ENCODE peak calls at places on chromosomes 5 and 9, in nine cellular contexts. One of them, this sample, is unnamed.

GRCh38 chr5:91212336-91213092 is 170.6 kb downstream of the ARRDC3 start:
- DNase-seq in stomach: no peak
- DNase-seq in ELR: peak; percentile 67
- DNase-seq in NCI-H1105: no peak
- DNase-seq in osteocyte: no peak
- DNase-seq in heart left ventricle: no peak
- DNase-seq in kidney epithelial cell: peak; percentile 44
- DNase-seq in naive thymus-derived CD8-positive, alpha-beta T cell: no peak
- DNase-seq in fibroblast of lung: peak; percentile 92
- DNase-seq in this sample: no peak

GRCh38 chr9:69502671-69503301 is 169.4 kb downstream of the APBA1 start:
- DNase-seq in stomach: no peak
- DNase-seq in ELR: peak; percentile 8
- DNase-seq in NCI-H1105: no peak
- DNase-seq in osteocyte: no peak
- DNase-seq in heart left ventricle: no peak
- DNase-seq in kidney epithelial cell: no peak
- DNase-seq in naive thymus-derived CD8-positive, alpha-beta T cell: no peak
- DNase-seq in fibroblast of lung: peak; percentile 57
- DNase-seq in this sample: no peak

GRCh38 chr5:16578474-16578883 is 38.3 kb downstream of the RETREG1 start:
- DNase-seq in stomach: no peak
- DNase-seq in ELR: no peak
- DNase-seq in NCI-H1105: no peak
- DNase-seq in osteocyte: peak; percentile 36
- DNase-seq in heart left ventricle: no peak
- DNase-seq in kidney epithelial cell: no peak
- DNase-seq in naive thymus-derived CD8-positive, alpha-beta T cell: no peak
- DNase-seq in fibroblast of lung: peak; percentile 25
- DNase-seq in this sample: no peak

GRCh38 chr9:130852801-130853200 is 17.7 kb downstream of the ABL1 start:
- DNase-seq in stomach: no peak
- DNase-seq in ELR: no peak
- DNase-seq in NCI-H1105: no peak
- DNase-seq in osteocyte: no peak
- DNase-seq in heart left ventricle: no peak
- DNase-seq in kidney epithelial cell: no peak
- DNase-seq in naive thymus-derived CD8-positive, alpha-beta T cell: no peak
- DNase-seq in fibroblast of lung: no peak
- DNase-seq in this sample: no peak

GRCh38 chr5:143200781-143201398 is 202.6 kb downstream of the NR3C1 start:
- DNase-seq in stomach: no peak
- DNase-seq in ELR: peak; percentile 57
- DNase-seq in NCI-H1105: peak; percentile 34
- DNase-seq in osteocyte: no peak
- DNase-seq in heart left ventricle: peak; percentile 65
- DNase-seq in kidney epithelial cell: peak; percentile 48
- DNase-seq in naive thymus-derived CD8-positive, alpha-beta T cell: no peak
- DNase-seq in fibroblast of lung: peak; percentile 94
- DNase-seq in this sample: peak; percentile 86

GRCh38 chr5:91048073-91048472 is 335.0 kb downstream of the ARRDC3 start:
- DNase-seq in stomach: no peak
- DNase-seq in ELR: no peak
- DNase-seq in NCI-H1105: no peak
- DNase-seq in osteocyte: no peak
- DNase-seq in heart left ventricle: no peak
- DNase-seq in kidney epithelial cell: no peak
- DNase-seq in naive thymus-derived CD8-positive, alpha-beta T cell: no peak
- DNase-seq in fibroblast of lung: no peak
- DNase-seq in this sample: no peak

GRCh38 chr5:89457411-89458329 is 574.7 kb upstream of the MEF2C start:
- DNase-seq in stomach: no peak
- DNase-seq in ELR: peak; percentile 30
- DNase-seq in NCI-H1105: peak; percentile 8
- DNase-seq in osteocyte: no peak
- DNase-seq in heart left ventricle: peak; percentile 69
- DNase-seq in kidney epithelial cell: peak; percentile 47
- DNase-seq in naive thymus-derived CD8-positive, alpha-beta T cell: no peak
- DNase-seq in fibroblast of lung: peak; percentile 85
- DNase-seq in this sample: peak; percentile 16

GRCh38 chr5:72326298-72326649 is 6.1 kb downstream of the PTCD2 start:
- DNase-seq in stomach: no peak
- DNase-seq in ELR: no peak
- DNase-seq in NCI-H1105: no peak
- DNase-seq in osteocyte: no peak
- DNase-seq in heart left ventricle: no peak
- DNase-seq in kidney epithelial cell: no peak
- DNase-seq in naive thymus-derived CD8-positive, alpha-beta T cell: no peak
- DNase-seq in fibroblast of lung: no peak
- DNase-seq in this sample: no peak

GRCh38 chr5:963673-964531 is 44.7 kb upstream of the NKD2 start:
- DNase-seq in stomach: no peak
- DNase-seq in ELR: peak; percentile 18
- DNase-seq in NCI-H1105: no peak
- DNase-seq in osteocyte: peak; percentile 73
- DNase-seq in heart left ventricle: peak; percentile 54
- DNase-seq in kidney epithelial cell: peak; percentile 14
- DNase-seq in naive thymus-derived CD8-positive, alpha-beta T cell: peak; percentile 64
- DNase-seq in fibroblast of lung: peak; percentile 52
- DNase-seq in this sample: no peak

GRCh38 chr5:13248236-13248635 is 696.3 kb downstream of the DNAH5 start:
- DNase-seq in stomach: no peak
- DNase-seq in ELR: no peak
- DNase-seq in NCI-H1105: no peak
- DNase-seq in osteocyte: no peak
- DNase-seq in heart left ventricle: no peak
- DNase-seq in kidney epithelial cell: no peak
- DNase-seq in naive thymus-derived CD8-positive, alpha-beta T cell: no peak
- DNase-seq in fibroblast of lung: peak; percentile 58
- DNase-seq in this sample: no peak

GRCh38 chr5:109452661-109453060 is 42.9 kb upstream of the PJA2 start:
- DNase-seq in stomach: no peak
- DNase-seq in ELR: no peak
- DNase-seq in NCI-H1105: no peak
- DNase-seq in osteocyte: no peak
- DNase-seq in heart left ventricle: no peak
- DNase-seq in kidney epithelial cell: no peak
- DNase-seq in naive thymus-derived CD8-positive, alpha-beta T cell: no peak
- DNase-seq in fibroblast of lung: peak; percentile 47
- DNase-seq in this sample: no peak

GRCh38 chr9:69319324-69320040 is 5.5 kb upstream of the ENTREP1 start:
- DNase-seq in stomach: no peak
- DNase-seq in ELR: no peak
- DNase-seq in NCI-H1105: no peak
- DNase-seq in osteocyte: no peak
- DNase-seq in heart left ventricle: no peak
- DNase-seq in kidney epithelial cell: no peak
- DNase-seq in naive thymus-derived CD8-positive, alpha-beta T cell: no peak
- DNase-seq in fibroblast of lung: no peak
- DNase-seq in this sample: no peak

GRCh38 chr9:95058795-95059386 is 258.6 kb downstream of the FANCC start:
- DNase-seq in stomach: no peak
- DNase-seq in ELR: no peak
- DNase-seq in NCI-H1105: no peak
- DNase-seq in osteocyte: no peak
- DNase-seq in heart left ventricle: no peak
- DNase-seq in kidney epithelial cell: no peak
- DNase-seq in naive thymus-derived CD8-positive, alpha-beta T cell: no peak
- DNase-seq in fibroblast of lung: peak; percentile 60
- DNase-seq in this sample: no peak

GRCh38 chr5:17918373-17919104 is 284.3 kb downstream of the TAF11L14 start:
- DNase-seq in stomach: no peak
- DNase-seq in ELR: no peak
- DNase-seq in NCI-H1105: no peak
- DNase-seq in osteocyte: no peak
- DNase-seq in heart left ventricle: no peak
- DNase-seq in kidney epithelial cell: no peak
- DNase-seq in naive thymus-derived CD8-positive, alpha-beta T cell: no peak
- DNase-seq in fibroblast of lung: peak; percentile 7
- DNase-seq in this sample: no peak

GRCh38 chr9:32526042-32526706 is at the start of gene RIGI:
- DNase-seq in stomach: peak; percentile 94
- DNase-seq in ELR: peak; percentile 98
- DNase-seq in NCI-H1105: peak; percentile 70
- DNase-seq in osteocyte: peak; percentile 94
- DNase-seq in heart left ventricle: peak; percentile 93
- DNase-seq in kidney epithelial cell: peak; percentile 77
- DNase-seq in naive thymus-derived CD8-positive, alpha-beta T cell: peak; percentile 77
- DNase-seq in fibroblast of lung: peak; percentile 93
- DNase-seq in this sample: peak; percentile 80

GRCh38 chr9:33329996-33330395 is 39.7 kb downstream of the NFX1 start:
- DNase-seq in stomach: no peak
- DNase-seq in ELR: peak; percentile 85
- DNase-seq in NCI-H1105: no peak
- DNase-seq in osteocyte: no peak
- DNase-seq in heart left ventricle: no peak
- DNase-seq in kidney epithelial cell: no peak
- DNase-seq in naive thymus-derived CD8-positive, alpha-beta T cell: no peak
- DNase-seq in fibroblast of lung: peak; percentile 63
- DNase-seq in this sample: peak; percentile 65

GRCh38 chr9:19473605-19474004 is 64.8 kb downstream of the ACER2 start:
- DNase-seq in stomach: no peak
- DNase-seq in ELR: no peak
- DNase-seq in NCI-H1105: no peak
- DNase-seq in osteocyte: no peak
- DNase-seq in heart left ventricle: no peak
- DNase-seq in kidney epithelial cell: no peak
- DNase-seq in naive thymus-derived CD8-positive, alpha-beta T cell: no peak
- DNase-seq in fibroblast of lung: no peak
- DNase-seq in this sample: no peak

GRCh38 chr9:13445123-13445522 is 165.6 kb upstream of the MPDZ start:
- DNase-seq in stomach: no peak
- DNase-seq in ELR: no peak
- DNase-seq in NCI-H1105: no peak
- DNase-seq in osteocyte: no peak
- DNase-seq in heart left ventricle: peak; percentile 17
- DNase-seq in kidney epithelial cell: no peak
- DNase-seq in naive thymus-derived CD8-positive, alpha-beta T cell: no peak
- DNase-seq in fibroblast of lung: peak; percentile 27
- DNase-seq in this sample: no peak

GRCh38 chr5:178651046-178651810 is 24.4 kb upstream of the CLK4 start:
- DNase-seq in stomach: no peak
- DNase-seq in ELR: peak; percentile 71
- DNase-seq in NCI-H1105: no peak
- DNase-seq in osteocyte: no peak
- DNase-seq in heart left ventricle: no peak
- DNase-seq in kidney epithelial cell: no peak
- DNase-seq in naive thymus-derived CD8-positive, alpha-beta T cell: no peak
- DNase-seq in fibroblast of lung: peak; percentile 72
- DNase-seq in this sample: no peak

GRCh38 chr9:6758418-6759113 is 793 bp downstream of the KDM4C start:
- DNase-seq in stomach: peak; percentile 66
- DNase-seq in ELR: peak; percentile 67
- DNase-seq in NCI-H1105: peak; percentile 38
- DNase-seq in osteocyte: peak; percentile 85
- DNase-seq in heart left ventricle: peak; percentile 35
- DNase-seq in kidney epithelial cell: no peak
- DNase-seq in naive thymus-derived CD8-positive, alpha-beta T cell: peak; percentile 74
- DNase-seq in fibroblast of lung: peak; percentile 32
- DNase-seq in this sample: no peak

GRCh38 chr5:90134892-90135291 is 274.7 kb downstream of the CETN3 start:
- DNase-seq in stomach: peak; percentile 38
- DNase-seq in ELR: peak; percentile 18
- DNase-seq in NCI-H1105: no peak
- DNase-seq in osteocyte: no peak
- DNase-seq in heart left ventricle: peak; percentile 78
- DNase-seq in kidney epithelial cell: no peak
- DNase-seq in naive thymus-derived CD8-positive, alpha-beta T cell: no peak
- DNase-seq in fibroblast of lung: peak; percentile 95
- DNase-seq in this sample: no peak

GRCh38 chr9:138024831-138025291 is 147.3 kb downstream of the CACNA1B start:
- DNase-seq in stomach: peak; percentile 19
- DNase-seq in ELR: no peak
- DNase-seq in NCI-H1105: no peak
- DNase-seq in osteocyte: peak; percentile 75
- DNase-seq in heart left ventricle: no peak
- DNase-seq in kidney epithelial cell: no peak
- DNase-seq in naive thymus-derived CD8-positive, alpha-beta T cell: no peak
- DNase-seq in fibroblast of lung: no peak
- DNase-seq in this sample: no peak

GRCh38 chr5:133818031-133818431 is 150.4 kb downstream of the C5orf15 start:
- DNase-seq in stomach: peak; percentile 80
- DNase-seq in ELR: peak; percentile 42
- DNase-seq in NCI-H1105: no peak
- DNase-seq in osteocyte: no peak
- DNase-seq in heart left ventricle: peak; percentile 59
- DNase-seq in kidney epithelial cell: no peak
- DNase-seq in naive thymus-derived CD8-positive, alpha-beta T cell: no peak
- DNase-seq in fibroblast of lung: peak; percentile 73
- DNase-seq in this sample: peak; percentile 11

GRCh38 chr5:126809932-126810331 is 33.0 kb downstream of the LMNB1 start:
- DNase-seq in stomach: no peak
- DNase-seq in ELR: no peak
- DNase-seq in NCI-H1105: no peak
- DNase-seq in osteocyte: no peak
- DNase-seq in heart left ventricle: no peak
- DNase-seq in kidney epithelial cell: no peak
- DNase-seq in naive thymus-derived CD8-positive, alpha-beta T cell: no peak
- DNase-seq in fibroblast of lung: no peak
- DNase-seq in this sample: no peak

GRCh38 chr9:89005323-89005722 is 14.1 kb downstream of the S1PR3 start:
- DNase-seq in stomach: no peak
- DNase-seq in ELR: no peak
- DNase-seq in NCI-H1105: no peak
- DNase-seq in osteocyte: peak; percentile 71
- DNase-seq in heart left ventricle: no peak
- DNase-seq in kidney epithelial cell: no peak
- DNase-seq in naive thymus-derived CD8-positive, alpha-beta T cell: no peak
- DNase-seq in fibroblast of lung: no peak
- DNase-seq in this sample: no peak

GRCh38 chr9:75142208-75142607 is 53.9 kb downstream of the OSTF1 start:
- DNase-seq in stomach: no peak
- DNase-seq in ELR: no peak
- DNase-seq in NCI-H1105: no peak
- DNase-seq in osteocyte: no peak
- DNase-seq in heart left ventricle: no peak
- DNase-seq in kidney epithelial cell: no peak
- DNase-seq in naive thymus-derived CD8-positive, alpha-beta T cell: no peak
- DNase-seq in fibroblast of lung: no peak
- DNase-seq in this sample: no peak

GRCh38 chr9:15277400-15278137 is 29.4 kb downstream of the TTC39B start:
- DNase-seq in stomach: no peak
- DNase-seq in ELR: peak; percentile 23
- DNase-seq in NCI-H1105: no peak
- DNase-seq in osteocyte: no peak
- DNase-seq in heart left ventricle: no peak
- DNase-seq in kidney epithelial cell: no peak
- DNase-seq in naive thymus-derived CD8-positive, alpha-beta T cell: peak; percentile 35
- DNase-seq in fibroblast of lung: peak; percentile 22
- DNase-seq in this sample: no peak

GRCh38 chr9:73116030-73116429 is 35.6 kb upstream of the ANXA1 start:
- DNase-seq in stomach: no peak
- DNase-seq in ELR: peak; percentile 88
- DNase-seq in NCI-H1105: no peak
- DNase-seq in osteocyte: no peak
- DNase-seq in heart left ventricle: no peak
- DNase-seq in kidney epithelial cell: no peak
- DNase-seq in naive thymus-derived CD8-positive, alpha-beta T cell: no peak
- DNase-seq in fibroblast of lung: peak; percentile 89
- DNase-seq in this sample: peak; percentile 89

GRCh38 chr5:34652916-34653315 is 3.2 kb upstream of the RAI14 start:
- DNase-seq in stomach: no peak
- DNase-seq in ELR: peak; percentile 44
- DNase-seq in NCI-H1105: no peak
- DNase-seq in osteocyte: no peak
- DNase-seq in heart left ventricle: no peak
- DNase-seq in kidney epithelial cell: no peak
- DNase-seq in naive thymus-derived CD8-positive, alpha-beta T cell: no peak
- DNase-seq in fibroblast of lung: peak; percentile 81
- DNase-seq in this sample: peak; percentile 45

GRCh38 chr9:5310851-5311250 is 6.3 kb upstream of the RLN2 start:
- DNase-seq in stomach: no peak
- DNase-seq in ELR: no peak
- DNase-seq in NCI-H1105: no peak
- DNase-seq in osteocyte: no peak
- DNase-seq in heart left ventricle: no peak
- DNase-seq in kidney epithelial cell: no peak
- DNase-seq in naive thymus-derived CD8-positive, alpha-beta T cell: no peak
- DNase-seq in fibroblast of lung: peak; percentile 8
- DNase-seq in this sample: no peak

GRCh38 chr5:64149268-64149667 is 16.4 kb upstream of the RNF180 start:
- DNase-seq in stomach: no peak
- DNase-seq in ELR: no peak
- DNase-seq in NCI-H1105: no peak
- DNase-seq in osteocyte: no peak
- DNase-seq in heart left ventricle: no peak
- DNase-seq in kidney epithelial cell: no peak
- DNase-seq in naive thymus-derived CD8-positive, alpha-beta T cell: no peak
- DNase-seq in fibroblast of lung: no peak
- DNase-seq in this sample: no peak

This sample was measured in RCC 7860.